ENCODE peak calls at places on chromosome 1, in ten cellular contexts. One of them, this sample, is unnamed.

GRCh38 chr1:61241411-61241838 is 159.1 kb downstream of the NFIA start:
- DNase-seq in hepatocyte: peak; percentile 20
- DNase-seq in testis: no peak
- DNase-seq in stimulated activated CD4-positive, alpha-beta T cell treated with anti-CD3 and anti-CD28 coated beads, Interleukin-2, amount 100 ng/mL, for 24 hours: no peak
- DNase-seq in dorsolateral prefrontal cortex: no peak
- DNase-seq in HFFc6: no peak
- DNase-seq in nephron progenitor cell: no peak
- DNase-seq in hypothalamus: no peak
- DNase-seq in HL-60: no peak
- DNase-seq in tibial artery: peak; percentile 65
- DNase-seq in this sample: no peak

GRCh38 chr1:201376107-201376463 is 1.4 kb downstream of the TNNT2 start:
- DNase-seq in HFFc6: no peak
- DNase-seq in HL-60: no peak
- DNase-seq in stimulated activated CD4-positive, alpha-beta T cell treated with anti-CD3 and anti-CD28 coated beads, Interleukin-2, amount 100 ng/mL, for 24 hours: no peak
- DNase-seq in hepatocyte: no peak
- DNase-seq in tibial artery: no peak
- DNase-seq in nephron progenitor cell: no peak
- DNase-seq in hypothalamus: no peak
- DNase-seq in testis: no peak
- DNase-seq in dorsolateral prefrontal cortex: no peak
- DNase-seq in this sample: no peak

GRCh38 chr1:25037174-25038074 is 107.3 kb upstream of the RUNX3 start:
- DNase-seq in HL-60: peak; percentile 73
- DNase-seq in hepatocyte: peak; percentile 64
- DNase-seq in HFFc6: no peak
- DNase-seq in nephron progenitor cell: peak; percentile 57
- DNase-seq in tibial artery: no peak
- DNase-seq in dorsolateral prefrontal cortex: no peak
- DNase-seq in testis: peak; percentile 29
- DNase-seq in stimulated activated CD4-positive, alpha-beta T cell treated with anti-CD3 and anti-CD28 coated beads, Interleukin-2, amount 100 ng/mL, for 24 hours: peak; percentile 78
- DNase-seq in hypothalamus: no peak
- DNase-seq in this sample: peak; percentile 78

GRCh38 chr1:113453771-113454083 is 63.4 kb downstream of the MAGI3 start:
- DNase-seq in hepatocyte: no peak
- DNase-seq in tibial artery: no peak
- DNase-seq in nephron progenitor cell: no peak
- DNase-seq in stimulated activated CD4-positive, alpha-beta T cell treated with anti-CD3 and anti-CD28 coated beads, Interleukin-2, amount 100 ng/mL, for 24 hours: no peak
- DNase-seq in dorsolateral prefrontal cortex: no peak
- DNase-seq in testis: no peak
- DNase-seq in HFFc6: no peak
- DNase-seq in hypothalamus: no peak
- DNase-seq in HL-60: no peak
- DNase-seq in this sample: peak; percentile 13

GRCh38 chr1:233998926-233999325 is 94.5 kb downstream of the SLC35F3 start:
- DNase-seq in hypothalamus: no peak
- DNase-seq in testis: no peak
- DNase-seq in HFFc6: no peak
- DNase-seq in hepatocyte: no peak
- DNase-seq in tibial artery: no peak
- DNase-seq in HL-60: no peak
- DNase-seq in dorsolateral prefrontal cortex: no peak
- DNase-seq in stimulated activated CD4-positive, alpha-beta T cell treated with anti-CD3 and anti-CD28 coated beads, Interleukin-2, amount 100 ng/mL, for 24 hours: no peak
- DNase-seq in nephron progenitor cell: no peak
- DNase-seq in this sample: no peak

GRCh38 chr1:43199093-43199726 is 27.1 kb downstream of the CFAP57 start:
- DNase-seq in tibial artery: no peak
- DNase-seq in stimulated activated CD4-positive, alpha-beta T cell treated with anti-CD3 and anti-CD28 coated beads, Interleukin-2, amount 100 ng/mL, for 24 hours: no peak
- DNase-seq in testis: no peak
- DNase-seq in hypothalamus: no peak
- DNase-seq in nephron progenitor cell: no peak
- DNase-seq in HL-60: no peak
- DNase-seq in HFFc6: no peak
- DNase-seq in dorsolateral prefrontal cortex: no peak
- DNase-seq in hepatocyte: no peak
- DNase-seq in this sample: no peak

GRCh38 chr1:22814176-22815042 is 103.8 kb downstream of the EPHB2 start:
- DNase-seq in hepatocyte: peak; percentile 81
- DNase-seq in nephron progenitor cell: no peak
- DNase-seq in tibial artery: peak; percentile 69
- DNase-seq in testis: peak; percentile 77
- DNase-seq in HL-60: no peak
- DNase-seq in stimulated activated CD4-positive, alpha-beta T cell treated with anti-CD3 and anti-CD28 coated beads, Interleukin-2, amount 100 ng/mL, for 24 hours: no peak
- DNase-seq in hypothalamus: no peak
- DNase-seq in HFFc6: no peak
- DNase-seq in dorsolateral prefrontal cortex: peak; percentile 79
- DNase-seq in this sample: peak; percentile 73

GRCh38 chr1:210262167-210262896 is 29.7 kb downstream of the SERTAD4 start:
- DNase-seq in nephron progenitor cell: no peak
- DNase-seq in HL-60: no peak
- DNase-seq in testis: peak; percentile 33
- DNase-seq in HFFc6: peak; percentile 46
- DNase-seq in hypothalamus: no peak
- DNase-seq in hepatocyte: peak; percentile 52
- DNase-seq in tibial artery: no peak
- DNase-seq in stimulated activated CD4-positive, alpha-beta T cell treated with anti-CD3 and anti-CD28 coated beads, Interleukin-2, amount 100 ng/mL, for 24 hours: no peak
- DNase-seq in dorsolateral prefrontal cortex: no peak
- DNase-seq in this sample: peak; percentile 41

GRCh38 chr1:116038679-116039078 is 62.4 kb downstream of the SLC22A15 start:
- DNase-seq in nephron progenitor cell: no peak
- DNase-seq in hepatocyte: no peak
- DNase-seq in HL-60: no peak
- DNase-seq in tibial artery: no peak
- DNase-seq in testis: no peak
- DNase-seq in HFFc6: no peak
- DNase-seq in stimulated activated CD4-positive, alpha-beta T cell treated with anti-CD3 and anti-CD28 coated beads, Interleukin-2, amount 100 ng/mL, for 24 hours: no peak
- DNase-seq in dorsolateral prefrontal cortex: no peak
- DNase-seq in hypothalamus: no peak
- DNase-seq in this sample: no peak

GRCh38 chr1:214002472-214002871 is 14.7 kb downstream of the PROX1 start:
- DNase-seq in hypothalamus: no peak
- DNase-seq in dorsolateral prefrontal cortex: no peak
- DNase-seq in stimulated activated CD4-positive, alpha-beta T cell treated with anti-CD3 and anti-CD28 coated beads, Interleukin-2, amount 100 ng/mL, for 24 hours: no peak
- DNase-seq in testis: no peak
- DNase-seq in tibial artery: no peak
- DNase-seq in hepatocyte: peak; percentile 74
- DNase-seq in nephron progenitor cell: no peak
- DNase-seq in HL-60: no peak
- DNase-seq in HFFc6: peak; percentile 22
- DNase-seq in this sample: no peak

GRCh38 chr1:2406451-2407041 is 5.8 kb downstream of the PEX10 start:
- DNase-seq in nephron progenitor cell: no peak
- DNase-seq in testis: no peak
- DNase-seq in HFFc6: no peak
- DNase-seq in dorsolateral prefrontal cortex: no peak
- DNase-seq in stimulated activated CD4-positive, alpha-beta T cell treated with anti-CD3 and anti-CD28 coated beads, Interleukin-2, amount 100 ng/mL, for 24 hours: no peak
- DNase-seq in hypothalamus: no peak
- DNase-seq in hepatocyte: no peak
- DNase-seq in HL-60: no peak
- DNase-seq in tibial artery: no peak
- DNase-seq in this sample: no peak

GRCh38 chr1:150567341-150567716 is 12.1 kb downstream of the MCL1 start:
- DNase-seq in stimulated activated CD4-positive, alpha-beta T cell treated with anti-CD3 and anti-CD28 coated beads, Interleukin-2, amount 100 ng/mL, for 24 hours: peak; percentile 66
- DNase-seq in nephron progenitor cell: no peak
- DNase-seq in HFFc6: no peak
- DNase-seq in dorsolateral prefrontal cortex: no peak
- DNase-seq in tibial artery: no peak
- DNase-seq in hypothalamus: no peak
- DNase-seq in hepatocyte: peak; percentile 15
- DNase-seq in HL-60: no peak
- DNase-seq in testis: no peak
- DNase-seq in this sample: no peak

GRCh38 chr1:93735722-93736121 is 54.1 kb upstream of the BCAR3 start:
- DNase-seq in hypothalamus: no peak
- DNase-seq in testis: no peak
- DNase-seq in HFFc6: peak; percentile 89
- DNase-seq in dorsolateral prefrontal cortex: no peak
- DNase-seq in hepatocyte: no peak
- DNase-seq in HL-60: no peak
- DNase-seq in nephron progenitor cell: no peak
- DNase-seq in stimulated activated CD4-positive, alpha-beta T cell treated with anti-CD3 and anti-CD28 coated beads, Interleukin-2, amount 100 ng/mL, for 24 hours: no peak
- DNase-seq in tibial artery: no peak
- DNase-seq in this sample: no peak

GRCh38 chr1:160169553-160170399 is 18.4 kb downstream of the ATP1A4 start:
- DNase-seq in stimulated activated CD4-positive, alpha-beta T cell treated with anti-CD3 and anti-CD28 coated beads, Interleukin-2, amount 100 ng/mL, for 24 hours: no peak
- DNase-seq in nephron progenitor cell: peak; percentile 21
- DNase-seq in dorsolateral prefrontal cortex: no peak
- DNase-seq in tibial artery: no peak
- DNase-seq in hypothalamus: no peak
- DNase-seq in hepatocyte: no peak
- DNase-seq in testis: no peak
- DNase-seq in HL-60: no peak
- DNase-seq in HFFc6: no peak
- DNase-seq in this sample: no peak

GRCh38 chr1:109579496-109579895 is 31.1 kb downstream of the GNAI3 start:
- DNase-seq in stimulated activated CD4-positive, alpha-beta T cell treated with anti-CD3 and anti-CD28 coated beads, Interleukin-2, amount 100 ng/mL, for 24 hours: no peak
- DNase-seq in hepatocyte: peak; percentile 29
- DNase-seq in tibial artery: no peak
- DNase-seq in hypothalamus: no peak
- DNase-seq in dorsolateral prefrontal cortex: no peak
- DNase-seq in HFFc6: no peak
- DNase-seq in nephron progenitor cell: no peak
- DNase-seq in testis: no peak
- DNase-seq in HL-60: no peak
- DNase-seq in this sample: no peak

GRCh38 chr1:156152628-156153027 is 757 bp upstream of the SEMA4A start:
- DNase-seq in HL-60: no peak
- DNase-seq in dorsolateral prefrontal cortex: no peak
- DNase-seq in hypothalamus: no peak
- DNase-seq in nephron progenitor cell: peak; percentile 25
- DNase-seq in stimulated activated CD4-positive, alpha-beta T cell treated with anti-CD3 and anti-CD28 coated beads, Interleukin-2, amount 100 ng/mL, for 24 hours: no peak
- DNase-seq in testis: no peak
- DNase-seq in HFFc6: no peak
- DNase-seq in hepatocyte: no peak
- DNase-seq in tibial artery: no peak
- DNase-seq in this sample: no peak

GRCh38 chr1:215754112-215754511 is 187.0 kb downstream of the KCTD3 start:
- DNase-seq in stimulated activated CD4-positive, alpha-beta T cell treated with anti-CD3 and anti-CD28 coated beads, Interleukin-2, amount 100 ng/mL, for 24 hours: no peak
- DNase-seq in dorsolateral prefrontal cortex: no peak
- DNase-seq in hepatocyte: no peak
- DNase-seq in nephron progenitor cell: no peak
- DNase-seq in hypothalamus: no peak
- DNase-seq in HL-60: no peak
- DNase-seq in HFFc6: no peak
- DNase-seq in tibial artery: no peak
- DNase-seq in testis: no peak
- DNase-seq in this sample: no peak

This sample was measured in SK-N-SH.